ENCODE peak calls at places on chromosomes 6 and 20, in six cellular contexts. C is Peyer's patch, P is OCI-LY7, Y is left ventricle myocardium inferior, M is substantia nigra, O is HL-60. I is an unnamed sample.

GRCh38 chr6:7825986-7826385 is 84.6 kb downstream of the TXNDC5 start:
- DNase-seq in Y (no peak), C (no peak), M (no peak), O (no peak), P (no peak), I (no peak)

GRCh38 chr20:19767070-19767469 is 9.0 kb downstream of the RIN2 start:
- DNase-seq in P (no peak), O (no peak), Y (no peak), C (no peak), M (no peak), I (no peak)

GRCh38 chr20:25447671-25448070 is 40.2 kb downstream of the GINS1 start:
- DNase-seq in P (no peak), Y (no peak), C (no peak), M (no peak), O (no peak), I (no peak)

GRCh38 chr20:34271961-34272360 is 30.7 kb downstream of the ASIP start:
- DNase-seq in O (no peak), M (no peak), P (no peak), C (no peak), Y (no peak), I (no peak)

GRCh38 chr6:24543683-24544082 is 48.9 kb downstream of the ALDH5A1 start:
- DNase-seq in O (no peak), Y (no peak), P (no peak), C (no peak), M (no peak), I (no peak)

GRCh38 chr6:158847012-158847529 is 27.9 kb upstream of the EZR start:
- DNase-seq in M (no peak), Y (no peak), C (peak; percentile 30), O (no peak), P (no peak), I (no peak)

GRCh38 chr20:61166324-61166723 is 85.7 kb upstream of the CDH4 start:
- DNase-seq in O (no peak), C (no peak), Y (no peak), P (no peak), M (no peak), I (no peak)

GRCh38 chr6:164695896-164696295 is 613.5 kb downstream of the C6orf118 start:
- DNase-seq in O (peak; percentile 17), P (peak; percentile 11), Y (no peak), M (no peak), C (no peak), I (no peak)

GRCh38 chr20:62111148-62111547 is 11.1 kb upstream of the LSM14B start:
- DNase-seq in O (no peak), P (no peak), M (no peak), Y (no peak), C (no peak), I (no peak)

GRCh38 chr6:87099472-87099871 is 4.6 kb upstream of the CGA start:
- DNase-seq in C (no peak), P (no peak), O (no peak), M (no peak), Y (no peak), I (no peak)

GRCh38 chr6:41428402-41428994 is 93.1 kb downstream of the NCR2 start:
- DNase-seq in C (no peak), P (no peak), M (no peak), Y (no peak), O (no peak), I (no peak)

GRCh38 chr6:1770435-1770843 is 160.7 kb downstream of the FOXC1 start:
- DNase-seq in Y (no peak), O (no peak), C (no peak), P (no peak), M (no peak), I (peak; percentile 19)

GRCh38 chr6:44738652-44739141 is 351.2 kb downstream of the CDC5L start:
- DNase-seq in Y (no peak), M (no peak), P (no peak), C (peak; percentile 70), O (no peak), I (no peak)

GRCh38 chr6:79520534-79520933 is 16.7 kb downstream of the LCA5 start:
- DNase-seq in O (no peak), Y (no peak), C (no peak), M (no peak), P (no peak), I (no peak)

GRCh38 chr20:58175836-58176235 is 52.6 kb downstream of the ANKRD60 start:
- DNase-seq in M (no peak), C (no peak), P (no peak), Y (no peak), O (no peak), I (no peak)

GRCh38 chr6:27834384-27834783 is 77.8 kb downstream of the OR2B2 start:
- DNase-seq in C (no peak), M (no peak), O (no peak), Y (no peak), P (no peak), I (no peak)

GRCh38 chr6:27834879-27835549 is 77.2 kb downstream of the OR2B2 start:
- DNase-seq in C (no peak), P (peak; percentile 50), M (no peak), O (no peak), Y (no peak), I (no peak)

GRCh38 chr6:27825025-27825823 is 87.0 kb downstream of the OR2B2 start:
- DNase-seq in Y (no peak), M (no peak), O (no peak), P (peak; percentile 72), C (no peak), I (no peak)

GRCh38 chr6:27830212-27830664 is 82.0 kb downstream of the OR2B2 start:
- DNase-seq in O (no peak), M (no peak), P (no peak), Y (no peak), C (no peak), I (no peak)

GRCh38 chr6:27829453-27830211 is 82.6 kb downstream of the OR2B2 start:
- DNase-seq in P (peak; percentile 45), O (no peak), C (no peak), M (no peak), Y (no peak), I (no peak)
- H3K27ac ChIP-seq in P (peak overlapping the region; percentile 97), O (peak overlapping the region; percentile 89), C (no peak overlapping the region), M (no peak overlapping the region), Y (no peak overlapping the region), I (peak overlapping the region; percentile 71)

DNA sequence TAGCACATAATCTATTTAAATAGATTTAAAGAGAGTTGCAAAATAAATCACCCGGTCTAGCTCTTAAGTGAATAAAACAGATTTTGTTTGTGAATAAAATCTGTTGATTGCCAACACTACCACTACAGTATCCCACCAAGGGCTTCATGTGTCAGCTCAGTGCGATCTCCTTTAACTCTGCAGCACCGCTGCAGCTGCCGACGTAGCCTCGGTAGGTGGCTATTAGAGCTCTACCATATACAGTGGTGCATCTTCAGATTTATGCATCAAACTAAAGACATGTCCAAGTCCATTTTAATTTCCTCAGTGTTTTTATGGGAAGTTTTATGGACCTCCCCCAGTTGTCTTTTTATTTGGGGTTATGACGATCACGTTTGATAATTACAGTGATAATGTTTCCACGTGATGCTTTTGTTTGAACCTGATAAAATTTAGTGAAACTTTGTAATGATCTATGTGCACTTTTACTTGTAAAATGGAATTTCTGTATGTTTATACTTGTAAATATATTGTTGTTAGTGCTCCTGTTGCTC is 26.7 kb downstream of the ECI2 start:
- DNase-seq in C (no peak), M (no peak), O (no peak), P (no peak), Y (no peak), I (no peak)
- H3K27ac ChIP-seq in C (no peak overlapping the region), M (no peak overlapping the region), O (no peak overlapping the region), P (no peak overlapping the region), Y (peak overlapping the region; percentile 67), I (no peak overlapping the region)

DNA sequence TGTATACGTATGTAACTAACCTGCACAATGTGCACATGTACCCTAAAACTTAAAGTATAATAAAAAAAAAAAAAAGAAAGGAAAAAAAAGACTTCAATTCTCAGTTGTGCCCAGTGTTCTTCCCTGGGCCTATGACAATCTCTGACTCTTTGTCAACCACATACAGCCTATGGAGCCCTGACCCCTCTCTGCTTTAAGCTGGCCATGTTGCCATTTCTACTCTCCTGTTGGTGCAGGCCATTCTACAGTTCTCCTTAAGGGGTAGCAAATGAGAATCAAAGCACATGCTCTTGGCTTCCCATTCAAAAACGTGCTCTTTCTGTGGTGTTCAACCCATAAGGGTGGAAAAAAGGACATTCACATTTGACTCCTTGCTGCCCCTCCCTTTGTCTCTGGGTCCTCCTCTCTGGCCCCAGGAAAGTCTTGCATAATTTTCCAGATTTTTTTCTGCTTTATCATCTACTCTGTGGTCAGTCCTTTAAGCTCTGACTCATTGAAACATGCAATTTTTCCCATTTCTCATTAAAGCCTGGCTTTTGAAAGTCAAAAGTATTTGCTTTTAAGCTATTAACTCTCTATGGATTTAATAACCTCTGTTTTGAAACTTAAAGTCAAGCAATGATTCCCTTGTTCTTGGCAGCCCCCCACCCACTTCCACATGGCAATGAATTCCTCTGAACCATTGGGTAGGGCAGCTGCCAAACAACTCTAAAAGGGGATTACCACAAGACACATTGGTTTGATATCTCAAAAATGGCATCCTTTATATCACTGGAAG is 208.6 kb upstream of the MCHR2 start:
- DNase-seq in Y (no peak), P (no peak), O (no peak), M (no peak), C (no peak), I (no peak)
- H3K27ac ChIP-seq in Y (no peak overlapping the region), P (no peak overlapping the region), O (no peak overlapping the region), M (no peak overlapping the region), C (no peak overlapping the region), I (no peak overlapping the region)

DNA sequence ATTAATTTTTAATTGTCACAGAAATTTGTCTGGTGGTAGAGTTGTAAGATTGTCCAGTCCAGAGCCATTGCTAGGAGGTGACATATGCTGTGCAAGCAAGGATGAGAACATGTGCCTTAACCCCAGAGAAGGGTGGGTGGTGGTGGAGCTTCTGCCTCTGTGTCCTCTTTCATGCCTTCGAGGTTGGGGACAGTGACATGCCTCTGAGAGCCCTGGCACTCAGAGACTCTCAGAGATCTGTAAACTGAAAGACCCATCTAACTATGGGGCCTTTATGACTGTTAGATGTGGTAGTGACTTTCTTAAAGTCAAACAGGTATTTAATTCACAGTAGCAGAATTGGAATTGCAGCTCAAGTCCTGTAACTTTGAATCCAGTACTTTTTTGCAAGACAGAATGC is 132.4 kb downstream of the JARID2 start:
- DNase-seq in M (no peak), O (no peak), P (no peak), Y (no peak), C (no peak), I (no peak)
- H3K27ac ChIP-seq in M (no peak overlapping the region), O (no peak overlapping the region), P (no peak overlapping the region), Y (no peak overlapping the region), C (no peak overlapping the region), I (no peak overlapping the region)

GRCh38 chr20:23415555-23415954 is 5.7 kb downstream of the NAPB start:
- DNase-seq in M (no peak), C (no peak), O (no peak), P (no peak), Y (no peak), I (no peak)
- H3K27ac ChIP-seq in M (no peak overlapping the region), C (no peak overlapping the region), O (no peak overlapping the region), P (no peak overlapping the region), Y (peak overlapping the region; percentile 47), I (no peak overlapping the region)

DNA sequence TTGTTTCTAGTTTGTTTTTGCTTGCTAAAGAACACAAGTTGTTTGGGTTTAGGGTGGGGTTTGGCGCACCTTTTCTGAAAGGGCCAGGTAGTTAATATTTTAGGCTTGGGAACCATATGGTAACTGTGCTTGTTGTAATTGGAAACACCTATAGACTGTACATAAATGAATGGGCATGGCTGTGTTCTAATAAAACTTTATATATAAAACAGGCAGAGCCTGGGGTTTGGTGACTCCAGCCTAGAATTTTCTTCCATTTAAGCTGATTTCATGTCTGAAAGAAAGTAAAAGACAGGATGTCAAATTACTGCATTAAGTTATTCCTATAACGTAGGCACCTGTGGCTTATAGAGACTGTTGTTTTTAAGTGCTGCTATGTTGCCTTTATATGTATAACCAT is 36.1 kb upstream of the MAPK13 start:
- DNase-seq in M (no peak), O (no peak), C (no peak), P (no peak), Y (no peak), I (no peak)
- H3K27ac ChIP-seq in M (no peak overlapping the region), O (no peak overlapping the region), C (peak overlapping the region; percentile 54), P (no peak overlapping the region), Y (no peak overlapping the region), I (peak overlapping the region; percentile 39)

I was measured in CD4-positive, alpha-beta memory T cell.